ENCODE peak calls at places on chromosomes 4 and X, in five cellular contexts. J is HFF-Myc, W is foreskin fibroblast, N is pancreas, H is astrocyte of the spinal cord. F is an unnamed sample.

GRCh38 chr4:104451573-104451972 is 43.1 kb downstream of the CXXC4 start:
- DNase-seq in J (no peak), W (no peak), N (no peak), H (peak; percentile 34), F (no peak)

GRCh38 chr4:175930471-175930870 is 118.4 kb upstream of the GPM6A start:
- DNase-seq in J (no peak), W (no peak), N (no peak), H (no peak), F (no peak)

GRCh38 chrX:107204063-107204605 is 2.1 kb downstream of the NUP62CL start:
- DNase-seq in J (no peak), W (no peak), N (peak; percentile 46), H (no peak), F (no peak)

GRCh38 chr4:1752284-1753041 is 31.1 kb downstream of the TACC3 start:
- DNase-seq in J (no peak), W (no peak), N (no peak), H (no peak), F (no peak)

GRCh38 chr4:52714597-52715254 is 36.5 kb downstream of the ERVMER34-1 start:
- DNase-seq in J (no peak), W (no peak), N (no peak), H (no peak), F (no peak)

GRCh38 chr4:168524006-168524405 is 27.2 kb downstream of the PALLD start:
- DNase-seq in J (peak; percentile 27), W (peak; percentile 66), N (no peak), H (peak; percentile 69), F (peak; percentile 76)

GRCh38 chr4:2828758-2829181 is 14.9 kb upstream of the ADD1 start:
- DNase-seq in J (no peak), W (no peak), N (no peak), H (no peak), F (no peak)

GRCh38 chrX:42524374-42524773 is 253.6 kb downstream of the PPP1R2C start:
- DNase-seq in J (peak; percentile 5), W (peak; percentile 40), N (no peak), H (peak; percentile 61), F (no peak)

GRCh38 chrX:110421499-110422455 is 63.1 kb downstream of the RTL9 start:
- DNase-seq in J (no peak), W (no peak), N (peak; percentile 78), H (no peak), F (no peak)

GRCh38 chrX:138847930-138848329 is 136.4 kb upstream of the FGF13 start:
- DNase-seq in J (no peak), W (no peak), N (no peak), H (peak; percentile 31), F (no peak)

GRCh38 chr4:139440971-139441370 is 12.9 kb upstream of the RAB33B start:
- DNase-seq in J (no peak), W (no peak), N (no peak), H (no peak), F (no peak)

GRCh38 chr4:119264743-119265142 is 52.2 kb downstream of the USP53 start:
- DNase-seq in J (no peak), W (no peak), N (no peak), H (no peak), F (no peak)

GRCh38 chr4:153156263-153156662 is 48.0 kb upstream of the TRIM2 start:
- DNase-seq in J (no peak), W (no peak), N (no peak), H (no peak), F (no peak)

GRCh38 chrX:114906978-114907510 is 110.4 kb downstream of the IL13RA2 start:
- DNase-seq in J (no peak), W (no peak), N (no peak), H (no peak), F (no peak)

DNA sequence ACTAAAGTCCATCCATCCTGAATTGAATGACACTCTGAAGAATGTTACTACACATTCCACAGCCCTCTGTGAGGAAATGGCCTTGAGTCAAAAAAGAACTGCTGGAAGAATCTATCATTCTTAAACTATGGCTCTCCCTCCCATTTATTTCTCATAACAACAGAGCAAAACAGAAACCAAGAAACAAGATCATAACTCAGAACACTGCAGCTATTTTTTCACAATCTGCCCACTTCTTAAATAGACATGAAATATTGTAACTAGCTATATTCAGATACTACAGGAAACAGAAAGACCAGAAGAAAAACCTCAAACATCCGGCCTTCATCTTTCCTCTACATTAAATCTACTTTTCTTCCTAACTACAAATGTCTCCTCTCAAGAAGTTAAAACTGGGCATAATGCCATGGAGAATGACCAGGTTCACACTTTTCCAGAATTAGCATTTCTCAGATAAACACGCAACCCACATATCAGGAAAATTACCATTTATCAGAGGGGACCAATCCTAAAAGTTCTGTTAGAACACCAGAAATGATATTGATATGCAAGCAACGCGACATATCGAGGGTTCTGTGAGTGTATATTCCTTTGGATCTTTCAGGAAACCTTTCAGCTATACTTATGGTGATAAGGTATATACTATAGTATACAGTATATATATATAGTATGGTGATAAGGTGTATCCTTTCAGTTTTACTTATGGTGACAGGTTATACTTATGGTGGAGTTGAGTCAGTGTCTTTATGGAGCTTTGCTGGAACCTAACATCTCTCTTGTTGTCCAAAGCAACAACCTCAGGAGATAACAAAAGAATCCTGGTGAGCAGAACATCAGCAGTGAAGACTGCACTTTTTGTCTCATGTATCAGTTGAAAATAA is 60.4 kb upstream of the IRF2 start:
- DNase-seq in J (no peak), W (peak; percentile 37), N (no peak), H (peak; percentile 66), F (no peak)
- H3K4me3 ChIP-seq in J (no peak overlapping the region), W (no peak overlapping the region), N (no peak overlapping the region), H (no peak overlapping the region), F (no peak overlapping the region)

DNA sequence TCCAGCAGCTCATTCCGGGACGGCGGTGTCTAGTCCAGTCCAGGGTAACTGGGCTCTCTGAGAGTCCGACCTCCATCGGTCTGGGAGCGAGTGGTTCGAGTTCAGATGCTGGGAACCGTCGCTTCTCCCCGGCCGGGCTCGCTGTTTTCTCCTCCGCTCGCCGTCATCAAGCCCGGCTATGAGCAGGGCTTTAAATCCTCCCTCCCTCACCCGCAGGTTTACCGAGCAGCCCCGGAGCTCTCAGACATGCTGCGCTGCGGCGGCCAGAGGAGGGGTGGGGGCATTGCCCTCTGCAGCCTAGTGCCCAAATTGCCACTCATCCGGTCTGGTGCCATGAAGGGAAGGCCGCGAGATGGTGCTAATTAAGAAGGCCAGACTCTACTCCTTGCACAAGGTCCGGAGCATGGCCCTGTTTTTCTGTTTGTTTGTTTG is 23.2 kb downstream of the HAND2 start:
- DNase-seq in J (no peak), W (no peak), N (no peak), H (no peak), F (no peak)
- H3K4me3 ChIP-seq in J (no peak overlapping the region), W (no peak overlapping the region), N (no peak overlapping the region), H (peak overlapping the region; percentile 5), F (no peak overlapping the region)

GRCh38 chr4:6687947-6688878 is 5.5 kb upstream of the S100P start:
- DNase-seq in J (no peak), W (no peak), N (no peak), H (no peak), F (no peak)
- H3K4me3 ChIP-seq in J (no peak overlapping the region), W (no peak overlapping the region), N (no peak overlapping the region), H (no peak overlapping the region), F (no peak overlapping the region)

DNA sequence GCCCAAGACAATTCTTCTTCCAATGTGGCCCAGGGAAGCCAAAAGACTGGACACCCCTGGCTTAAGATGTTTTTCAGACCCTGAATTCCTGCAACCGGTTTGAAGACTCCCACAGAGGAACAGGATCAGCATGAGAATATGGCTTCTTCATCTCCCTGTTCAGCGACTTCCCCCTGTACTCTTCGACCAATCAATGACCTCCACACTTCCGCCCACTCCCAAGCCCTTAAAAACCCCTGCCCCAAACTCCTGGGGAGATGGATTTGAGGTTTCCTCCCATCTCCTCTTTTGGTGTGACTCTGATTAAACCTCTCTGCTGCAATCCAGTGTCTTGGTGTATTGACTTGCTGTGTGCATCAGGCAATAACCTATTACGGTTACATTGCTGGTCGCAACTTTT is 344.4 kb downstream of the NR3C2 start:
- DNase-seq in J (no peak), W (no peak), N (no peak), H (no peak), F (no peak)
- H3K4me3 ChIP-seq in J (no peak overlapping the region), W (no peak overlapping the region), N (no peak overlapping the region), H (no peak overlapping the region), F (no peak overlapping the region)

F was measured in skeletal muscle cell.